ENCODE peak calls at places on chromosomes 16 and 17, in eight cellular contexts. J is PC-3; W is gastroesophageal sphincter; X is activated CD4-positive, alpha-beta T cell treated with anti-CD3 and anti-CD28 coated beads for 36 hours; F is left lung; M is heart right ventricle; T is HepG2; Z is activated naive CD8-positive, alpha-beta T cell treated with anti-CD3 and anti-CD28 coated beads, Interleukin-2, amount 50 U/mL, for 24 hours. V is an unnamed sample.

GRCh38 chr16:50721549-50722409 is 20.1 kb upstream of the CYLD start:
- ATAC-seq in M (no peak), Z (no peak), W (no peak), J (peak; percentile 50), T (no peak), F (no peak), X (peak; percentile 30), V (no peak)

GRCh38 chr16:70390774-70391173 is 44.1 kb downstream of the DDX19A start:
- ATAC-seq in F (no peak), T (no peak), M (no peak), J (peak; percentile 14), W (no peak), X (no peak), Z (no peak), V (no peak)

GRCh38 chr16:89268987-89269735 is 51.7 kb downstream of the ZNF778 start:
- ATAC-seq in F (peak; percentile 36), X (no peak), M (no peak), T (no peak), Z (no peak), J (no peak), W (peak; percentile 76), V (no peak)

GRCh38 chr16:89442588-89442987 is 47.8 kb downstream of the ANKRD11 start:
- ATAC-seq in X (no peak), M (peak; percentile 66), W (peak; percentile 27), T (peak; percentile 54), F (peak; percentile 22), J (no peak), Z (no peak), V (peak; percentile 16)

GRCh38 chr17:1362065-1362848 is 37.8 kb downstream of the YWHAE start:
- ATAC-seq in F (peak; percentile 11), T (no peak), M (peak; percentile 25), W (no peak), X (peak; percentile 62), J (no peak), Z (peak; percentile 50), V (peak; percentile 81)

GRCh38 chr16:29662729-29663019 is 373 bp upstream of the SPN start:
- ATAC-seq in W (no peak), F (no peak), X (peak; percentile 14), Z (peak; percentile 13), M (no peak), J (no peak), T (no peak), V (peak; percentile 30)

GRCh38 chr16:16101585-16101984 is 121.7 kb downstream of the ABCC6 start:
- ATAC-seq in J (no peak), W (no peak), F (no peak), M (no peak), Z (no peak), T (no peak), X (no peak), V (no peak)

GRCh38 chr17:72534776-72535175 is 414.0 kb downstream of the SOX9 start:
- ATAC-seq in F (no peak), X (no peak), J (no peak), Z (no peak), T (no peak), M (no peak), W (no peak), V (no peak)

GRCh38 chr16:3738128-3738527 is 20.8 kb upstream of the TRAP1 start:
- ATAC-seq in J (no peak), W (no peak), M (no peak), Z (no peak), F (no peak), X (no peak), T (no peak), V (no peak)

GRCh38 chr17:77916771-77917481 is 41.6 kb upstream of the TNRC6C start:
- ATAC-seq in Z (peak; percentile 61), F (peak; percentile 81), M (no peak), X (peak; percentile 39), T (peak; percentile 47), W (peak; percentile 25), J (no peak), V (no peak)

GRCh38 chr16:79601978-79602609 is 1.6 kb upstream of the MAF start:
- ATAC-seq in T (peak; percentile 46), J (no peak), F (peak; percentile 38), X (peak; percentile 14), M (peak; percentile 68), Z (peak; percentile 25), W (no peak), V (peak; percentile 20)

GRCh38 chr17:50943575-50943933 is 77.4 kb upstream of the TOB1 start:
- ATAC-seq in W (no peak), T (peak; percentile 19), M (peak; percentile 25), Z (no peak), F (no peak), X (peak; percentile 7), J (peak; percentile 17), V (peak; percentile 5)

GRCh38 chr16:2858245-2859025 is 465 bp upstream of the PRSS22 start:
- ATAC-seq in Z (no peak), W (no peak), X (no peak), M (no peak), F (peak; percentile 96), J (peak; percentile 68), T (peak; percentile 56), V (peak; percentile 61)

GRCh38 chr17:28810437-28810836 is 32.2 kb downstream of the FAM222B start:
- ATAC-seq in F (no peak), J (no peak), T (no peak), W (no peak), M (no peak), Z (peak; percentile 58), X (peak; percentile 48), V (peak; percentile 65)

GRCh38 chr16:64412578-64413280 is 709.1 kb downstream of the CDH11 start:
- ATAC-seq in M (peak; percentile 61), F (no peak), T (no peak), X (no peak), J (peak; percentile 80), W (no peak), Z (no peak), V (no peak)

GRCh38 chr16:85969159-85969558 is 70.2 kb downstream of the IRF8 start:
- ATAC-seq in X (peak; percentile 78), Z (peak; percentile 78), T (no peak), W (no peak), M (no peak), J (no peak), F (no peak), V (peak; percentile 28)

GRCh38 chr17:2253768-2254406 is 49.7 kb downstream of the SMG6 start:
- ATAC-seq in F (no peak), M (no peak), Z (peak; percentile 93), W (no peak), J (no peak), X (peak; percentile 94), T (no peak), V (peak; percentile 99)

GRCh38 chr16:15482068-15482747 is 47.8 kb downstream of the BMERB1 start:
- ATAC-seq in Z (peak; percentile 89), W (peak; percentile 95), X (peak; percentile 96), J (peak; percentile 100), F (peak; percentile 91), M (peak; percentile 87), T (peak; percentile 100), V (peak; percentile 94)

GRCh38 chr16:23863511-23864422 is 28.0 kb downstream of the PRKCB start:
- ATAC-seq in J (no peak), F (peak; percentile 71), W (no peak), X (peak; percentile 84), Z (peak; percentile 80), M (no peak), T (no peak), V (peak; percentile 85)

GRCh38 chr17:60534613-60535157 is 8.6 kb upstream of the APPBP2 start:
- ATAC-seq in J (no peak), T (peak; percentile 43), W (no peak), X (no peak), Z (no peak), F (no peak), M (no peak), V (no peak)

GRCh38 chr17:383771-384621 is 31.4 kb upstream of the RPH3AL start:
- ATAC-seq in J (no peak), M (no peak), T (peak; percentile 28), Z (no peak), X (no peak), W (no peak), F (no peak), V (no peak)

GRCh38 chr16:58709338-58709737 is 24.8 kb upstream of the SLC38A7 start:
- ATAC-seq in X (no peak), J (no peak), Z (no peak), T (no peak), F (no peak), M (no peak), W (no peak), V (no peak)

GRCh38 chr17:75724016-75725003 is 3.1 kb downstream of the ITGB4 start:
- ATAC-seq in M (no peak), Z (no peak), W (no peak), T (peak; percentile 1), X (no peak), J (no peak), F (no peak), V (no peak)